ENCODE peak calls at places on chromosomes 3 and 15, in nine cellular contexts. R is uterus; E is endodermal cell; N is tibial artery; V is CD4-positive, alpha-beta T cell; J is neural progenitor cell; O is cardiac muscle cell; B is PC-9; W is WTC11. C is an unnamed sample.

GRCh38 chr15:74635228-74635627 is 19.6 kb downstream of the CLK3 start:
- DNase-seq in R (no peak), E (peak), N (no peak), V (peak), J (peak), O (peak), B (no peak), W (peak), C (peak)

GRCh38 chr15:29039466-29040366 is 153.9 kb downstream of the APBA2 start:
- DNase-seq in R (no peak), E (no peak), N (no peak), V (no peak), J (peak), O (no peak), B (no peak), W (no peak), C (no peak)

GRCh38 chr3:137572931-137573330 is 191.2 kb upstream of the SOX14 start:
- DNase-seq in R (no peak), E (no peak), N (no peak), V (no peak), J (no peak), O (no peak), B (no peak), W (no peak), C (no peak)

GRCh38 chr3:143736651-143737050 is 111.6 kb downstream of the SLC9A9 start:
- DNase-seq in R (no peak), E (no peak), N (no peak), V (no peak), J (no peak), O (peak), B (no peak), W (no peak), C (no peak)

GRCh38 chr3:129608087-129608935 is 1.8 kb upstream of the PLXND1 start:
- DNase-seq in R (no peak), E (peak), N (no peak), V (no peak), J (peak), O (peak), B (no peak), W (peak), C (no peak)

GRCh38 chr3:155675094-155675493 is 69.8 kb downstream of the PLCH1 start:
- DNase-seq in R (no peak), E (no peak), N (no peak), V (no peak), J (no peak), O (no peak), B (no peak), W (no peak), C (no peak)

GRCh38 chr15:82595203-82595602 is 52.0 kb downstream of the CPEB1 start:
- DNase-seq in R (no peak), E (no peak), N (no peak), V (no peak), J (no peak), O (no peak), B (no peak), W (no peak), C (no peak)

GRCh38 chr15:52018244-52018643 is 775 bp upstream of the MAPK6 start:
- DNase-seq in R (no peak), E (no peak), N (no peak), V (no peak), J (no peak), O (no peak), B (no peak), W (no peak), C (no peak)

GRCh38 chr3:142088522-142088921 is 60.8 kb downstream of the TFDP2 start:
- DNase-seq in R (no peak), E (no peak), N (no peak), V (no peak), J (no peak), O (peak), B (no peak), W (no peak), C (no peak)

GRCh38 chr15:98597666-98598065 is 50.7 kb upstream of the IGF1R start:
- DNase-seq in R (no peak), E (peak), N (no peak), V (no peak), J (peak), O (no peak), B (peak), W (no peak), C (no peak)

GRCh38 chr3:145936986-145937385 is 224.0 kb downstream of the PLOD2 start:
- DNase-seq in R (no peak), E (no peak), N (no peak), V (no peak), J (no peak), O (no peak), B (no peak), W (no peak), C (no peak)

GRCh38 chr3:107525954-107526305 is 3.2 kb downstream of the BBX start:
- DNase-seq in R (no peak), E (no peak), N (no peak), V (no peak), J (no peak), O (no peak), B (no peak), W (no peak), C (no peak)

GRCh38 chr3:171257251-171258179 is 202.7 kb downstream of the TNIK start:
- DNase-seq in R (no peak), E (no peak), N (no peak), V (no peak), J (no peak), O (no peak), B (no peak), W (no peak), C (no peak)

GRCh38 chr15:77417642-77418041 is 2.3 kb downstream of the PEAK1 start:
- DNase-seq in R (no peak), E (no peak), N (no peak), V (no peak), J (no peak), O (no peak), B (no peak), W (no peak), C (no peak)

GRCh38 chr3:161348791-161349400 is 22.4 kb downstream of the SPTSSB start:
- DNase-seq in R (no peak), E (no peak), N (no peak), V (no peak), J (no peak), O (no peak), B (no peak), W (no peak), C (no peak)

GRCh38 chr3:140151321-140151720 is 216.3 kb downstream of the CLSTN2 start:
- DNase-seq in R (no peak), E (no peak), N (no peak), V (no peak), J (no peak), O (no peak), B (no peak), W (no peak), C (no peak)

GRCh38 chr15:74319596-74320357 is 47.7 kb downstream of the CYP11A1 start:
- DNase-seq in R (no peak), E (peak), N (no peak), V (no peak), J (peak), O (no peak), B (no peak), W (peak), C (no peak)

GRCh38 chr3:58173670-58174472 is 36.9 kb downstream of the DNASE1L3 start:
- DNase-seq in R (peak), E (peak), N (no peak), V (peak), J (peak), O (peak), B (no peak), W (peak), C (no peak)

GRCh38 chr3:189292667-189293478 is 121.1 kb downstream of the TPRG1 start:
- DNase-seq in R (no peak), E (no peak), N (no peak), V (no peak), J (peak), O (no peak), B (peak), W (no peak), C (no peak)

GRCh38 chr3:196288141-196288460 is 575 bp upstream of the PCYT1A start:
- DNase-seq in R (no peak), E (no peak), N (no peak), V (no peak), J (no peak), O (peak), B (no peak), W (no peak), C (no peak)

GRCh38 chr15:78949461-78949860 is 4.6 kb upstream of the CTSH start:
- DNase-seq in R (no peak), E (no peak), N (no peak), V (no peak), J (no peak), O (no peak), B (peak), W (no peak), C (no peak)

GRCh38 chr3:101816215-101817149 is 32.8 kb upstream of the NFKBIZ start:
- DNase-seq in R (peak), E (no peak), N (no peak), V (no peak), J (no peak), O (no peak), B (peak), W (no peak), C (no peak)

GRCh38 chr3:14265246-14265962 is 86.8 kb downstream of the LSM3 start:
- DNase-seq in R (no peak), E (no peak), N (no peak), V (no peak), J (no peak), O (peak), B (peak), W (no peak), C (no peak)

GRCh38 chr3:184003187-184003967 is 14.3 kb downstream of the ABCC5 start:
- DNase-seq in R (no peak), E (no peak), N (no peak), V (no peak), J (no peak), O (peak), B (peak), W (no peak), C (no peak)

GRCh38 chr3:57068437-57069089 is 8.1 kb downstream of the SPATA12 start:
- DNase-seq in R (peak), E (no peak), N (peak), V (no peak), J (peak), O (peak), B (peak), W (no peak), C (peak)

GRCh38 chr3:187955076-187955952 is 198.6 kb upstream of the LPP start:
- DNase-seq in R (peak), E (no peak), N (peak), V (no peak), J (no peak), O (peak), B (peak), W (no peak), C (no peak)

GRCh38 chr15:83959477-83959876 is 276.1 kb upstream of the GOLGA6L4 start:
- DNase-seq in R (no peak), E (no peak), N (no peak), V (no peak), J (no peak), O (no peak), B (no peak), W (no peak), C (no peak)

GRCh38 chr15:68411735-68412134 is 20.2 kb downstream of the ITGA11 start:
- DNase-seq in R (peak), E (peak), N (peak), V (no peak), J (no peak), O (no peak), B (no peak), W (no peak), C (no peak)

GRCh38 chr3:114550155-114550554 is 256.3 kb downstream of the TIGIT start:
- DNase-seq in R (no peak), E (no peak), N (no peak), V (no peak), J (no peak), O (peak), B (peak), W (no peak), C (no peak)

GRCh38 chr3:9036327-9037112 is 73.2 kb upstream of the RAD18 start:
- DNase-seq in R (peak), E (no peak), N (peak), V (no peak), J (no peak), O (peak), B (no peak), W (no peak), C (no peak)

GRCh38 chr3:126971891-126972351 is 11.0 kb upstream of the PLXNA1 start:
- DNase-seq in R (peak), E (peak), N (peak), V (no peak), J (peak), O (peak), B (no peak), W (peak), C (peak)

GRCh38 chr3:116267139-116267538 is 178.1 kb downstream of the LSAMP start:
- DNase-seq in R (no peak), E (no peak), N (no peak), V (no peak), J (no peak), O (peak), B (no peak), W (no peak), C (no peak)

GRCh38 chr3:191244242-191244867 is 45.3 kb downstream of the OSTN start:
- DNase-seq in R (no peak), E (no peak), N (no peak), V (no peak), J (no peak), O (peak), B (no peak), W (no peak), C (no peak)

GRCh38 chr3:186152889-186153292 is 44.0 kb upstream of the ETV5 start:
- DNase-seq in R (no peak), E (no peak), N (no peak), V (no peak), J (no peak), O (no peak), B (no peak), W (no peak), C (no peak)

GRCh38 chr15:88467935-88468528 is 524 bp downstream of the MRPS11 start:
- DNase-seq in R (no peak), E (peak), N (no peak), V (no peak), J (peak), O (peak), B (no peak), W (no peak), C (no peak)
- TF ChIP-seq CTCF in R (no peak), E (peak), N (no peak), V (no peak), J (peak), O (peak), B (no peak), W (no peak), C (no peak)

DNA sequence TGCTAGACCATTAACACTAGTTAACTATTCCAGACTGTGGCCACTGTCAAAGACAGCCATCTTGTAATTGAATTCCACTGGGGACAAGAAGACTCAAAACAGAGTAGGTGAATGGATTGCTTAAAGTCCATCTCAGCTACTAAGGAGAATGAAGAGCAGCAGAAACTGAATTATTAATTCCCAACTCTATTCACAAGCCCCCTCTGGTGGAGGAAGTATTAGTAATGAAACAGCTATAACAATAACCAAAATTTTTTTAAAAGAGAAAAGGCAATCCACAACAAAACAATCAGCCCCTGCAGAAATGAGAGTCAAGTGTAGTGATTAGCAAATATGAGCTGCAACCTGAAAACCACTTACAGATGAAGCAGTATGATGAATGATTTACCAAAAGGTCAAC is 302.8 kb downstream of the FHIT start:
- DNase-seq in R (no peak), E (no peak), N (no peak), V (no peak), J (no peak), O (peak), B (no peak), W (no peak), C (no peak)
- TF ChIP-seq CTCF in R (no peak), E (peak), N (no peak), V (no peak), J (peak), O (no peak), B (peak), W (no peak), C (no peak)

GRCh38 chr3:177421176-177421782 is 224.0 kb upstream of the TBL1XR1 start:
- DNase-seq in R (peak), E (no peak), N (no peak), V (no peak), J (no peak), O (no peak), B (no peak), W (no peak), C (no peak)

GRCh38 chr3:177424541-177424940 is 227.3 kb upstream of the TBL1XR1 start:
- DNase-seq in R (no peak), E (no peak), N (no peak), V (no peak), J (no peak), O (no peak), B (no peak), W (no peak), C (no peak)

GRCh38 chr3:177420643-177421042 is 223.4 kb upstream of the TBL1XR1 start:
- DNase-seq in R (peak), E (no peak), N (no peak), V (no peak), J (no peak), O (no peak), B (peak), W (no peak), C (no peak)

GRCh38 chr3:177418787-177419186 is 221.5 kb upstream of the TBL1XR1 start:
- DNase-seq in R (no peak), E (no peak), N (no peak), V (no peak), J (no peak), O (no peak), B (no peak), W (no peak), C (no peak)

GRCh38 chr3:177419904-177420601 is 222.8 kb upstream of the TBL1XR1 start:
- DNase-seq in R (no peak), E (no peak), N (peak), V (no peak), J (no peak), O (no peak), B (no peak), W (no peak), C (no peak)
- TF ChIP-seq CTCF in R (no peak), E (no peak), N (no peak), V (no peak), J (no peak), O (no peak), B (no peak), W (no peak), C (no peak)

DNA sequence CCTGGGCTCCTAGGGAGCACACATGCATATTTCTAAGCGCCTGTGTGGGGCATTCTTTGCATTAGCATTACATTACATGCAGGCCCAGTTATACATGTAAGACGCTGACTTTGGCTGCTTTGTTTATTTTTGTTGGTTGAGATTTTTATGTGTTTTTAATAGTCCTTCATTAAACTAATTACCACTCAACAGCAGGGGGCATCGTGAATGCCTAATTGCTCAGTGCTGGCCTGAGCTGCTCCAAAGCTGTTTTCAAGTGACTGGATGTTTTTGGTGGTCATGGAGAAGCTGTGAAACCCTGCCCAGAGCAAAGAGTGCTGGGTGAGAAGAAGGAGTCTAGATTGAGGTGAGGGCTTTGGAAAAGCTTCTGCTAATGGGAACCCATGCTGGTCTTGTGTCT is 41.5 kb downstream of the GPD1L start:
- DNase-seq in R (no peak), E (peak), N (no peak), V (no peak), J (no peak), O (no peak), B (no peak), W (no peak), C (no peak)
- TF ChIP-seq CTCF in R (no peak), E (no peak), N (no peak), V (no peak), J (no peak), O (peak), B (no peak), W (no peak), C (no peak)